ENCODE peak calls at places on chromosome 2, in seven cellular contexts. N is H9, U is IMR-90, E is neuronal stem cell, X is mesendoderm, D is H1, I is mesenchymal stem cell. L is an unnamed sample.

GRCh38 chr2:239459581-239459980 is 58.8 kb upstream of the HDAC4 start:
- DNase-seq in N (peak; percentile 16), U (no peak), E (no peak), X (no peak), D (peak; percentile 11), I (no peak), L (no peak)

GRCh38 chr2:47599171-47599570 is 183.8 kb upstream of the MSH6 start:
- DNase-seq in N (no peak), U (no peak), E (no peak), X (no peak), D (no peak), I (no peak), L (no peak)

GRCh38 chr2:25481381-25482310 is 139.9 kb upstream of the DNMT3A start:
- DNase-seq in N (no peak), U (peak; percentile 56), E (no peak), X (no peak), D (no peak), I (peak; percentile 39), L (peak; percentile 90)

GRCh38 chr2:10575566-10576300 is 114.0 kb downstream of the NOL10 start:
- DNase-seq in N (no peak), U (peak; percentile 95), E (no peak), X (no peak), D (no peak), I (peak; percentile 67), L (no peak)

GRCh38 chr2:181989099-181989498 is 3.4 kb downstream of the PPP1R1C start:
- DNase-seq in N (no peak), U (no peak), E (no peak), X (no peak), D (no peak), I (no peak), L (no peak)

GRCh38 chr2:199309411-199309810 is 148.3 kb downstream of the SATB2 start:
- DNase-seq in N (no peak), U (no peak), E (no peak), X (no peak), D (no peak), I (no peak), L (no peak)

GRCh38 chr2:37506407-37507068 is 162.1 kb downstream of the QPCT start:
- DNase-seq in N (no peak), U (peak; percentile 43), E (no peak), X (peak; percentile 14), D (no peak), I (peak; percentile 86), L (no peak)

GRCh38 chr2:71669628-71670429 is 216.5 kb downstream of the DYSF start:
- DNase-seq in N (peak; percentile 11), U (no peak), E (no peak), X (no peak), D (no peak), I (no peak), L (no peak)

GRCh38 chr2:185385157-185385556 is 353.4 kb upstream of the FSIP2 start:
- DNase-seq in N (no peak), U (no peak), E (no peak), X (no peak), D (no peak), I (peak; percentile 54), L (no peak)

GRCh38 chr2:239165206-239165831 is 235.5 kb downstream of the HDAC4 start:
- DNase-seq in N (no peak), U (no peak), E (no peak), X (no peak), D (no peak), I (no peak), L (no peak)

GRCh38 chr2:151560289-151560688 is 150.6 kb downstream of the RIF1 start:
- DNase-seq in N (no peak), U (peak; percentile 33), E (no peak), X (no peak), D (no peak), I (peak; percentile 85), L (peak; percentile 29)

GRCh38 chr2:72278046-72278445 is 130.4 kb upstream of the CYP26B1 start:
- DNase-seq in N (no peak), U (peak; percentile 79), E (no peak), X (peak; percentile 9), D (no peak), I (peak; percentile 59), L (peak; percentile 5)

GRCh38 chr2:106117882-106118684 is 76.0 kb downstream of the UXS1 start:
- DNase-seq in N (no peak), U (no peak), E (no peak), X (no peak), D (no peak), I (no peak), L (peak; percentile 10)

GRCh38 chr2:127347734-127348392 is 39.9 kb downstream of the MAP3K2 start:
- DNase-seq in N (no peak), U (no peak), E (no peak), X (no peak), D (no peak), I (no peak), L (no peak)

GRCh38 chr2:42931818-42932195 is 139.4 kb upstream of the HAAO start:
- DNase-seq in N (no peak), U (peak; percentile 28), E (no peak), X (peak; percentile 76), D (no peak), I (no peak), L (peak; percentile 20)

GRCh38 chr2:189125195-189125594 is 54.4 kb downstream of the COL5A2 start:
- DNase-seq in N (no peak), U (no peak), E (no peak), X (no peak), D (no peak), I (no peak), L (no peak)

GRCh38 chr2:106890611-106891010 is 4.6 kb upstream of the ST6GAL2 start:
- DNase-seq in N (no peak), U (no peak), E (no peak), X (no peak), D (no peak), I (no peak), L (no peak)

GRCh38 chr2:67824196-67824595 is 238.6 kb downstream of the C1D start:
- DNase-seq in N (no peak), U (peak; percentile 82), E (no peak), X (no peak), D (no peak), I (peak; percentile 11), L (peak; percentile 47)

GRCh38 chr2:227163998-227164744 is at the start of the genes COL4A3 and COL4A4:
- DNase-seq in N (peak; percentile 47), U (no peak), E (peak; percentile 31), X (peak; percentile 29), D (peak; percentile 66), I (no peak), L (peak; percentile 18)

DNA sequence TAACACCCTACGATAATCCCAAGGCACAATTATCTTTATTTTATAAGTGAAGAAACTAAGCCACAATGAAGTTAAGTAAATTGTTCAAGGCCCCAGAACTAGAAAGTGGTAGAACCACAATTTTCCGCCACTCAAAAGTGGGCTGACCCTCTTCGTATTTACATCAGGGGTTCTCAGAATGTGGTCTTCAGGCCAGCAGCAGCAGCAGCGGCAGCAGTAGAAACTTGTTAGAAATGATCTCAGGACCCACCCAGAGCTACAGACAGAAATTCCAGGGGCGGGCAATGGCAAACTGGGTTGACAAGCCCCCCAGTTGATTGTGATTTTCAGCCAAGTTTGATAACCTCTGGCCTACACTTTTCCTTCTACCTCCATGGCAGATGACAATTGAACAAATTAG is 62.8 kb downstream of the LBH start:
- DNase-seq in N (no peak), U (no peak), E (no peak), X (no peak), D (no peak), I (no peak), L (no peak)
- H4K8ac ChIP-seq in N (no peak overlapping the region), U (peak overlapping the region; percentile 94), E (no peak overlapping the region), X (no peak overlapping the region), D (no peak overlapping the region), I (no peak overlapping the region), L (no peak overlapping the region)

DNA sequence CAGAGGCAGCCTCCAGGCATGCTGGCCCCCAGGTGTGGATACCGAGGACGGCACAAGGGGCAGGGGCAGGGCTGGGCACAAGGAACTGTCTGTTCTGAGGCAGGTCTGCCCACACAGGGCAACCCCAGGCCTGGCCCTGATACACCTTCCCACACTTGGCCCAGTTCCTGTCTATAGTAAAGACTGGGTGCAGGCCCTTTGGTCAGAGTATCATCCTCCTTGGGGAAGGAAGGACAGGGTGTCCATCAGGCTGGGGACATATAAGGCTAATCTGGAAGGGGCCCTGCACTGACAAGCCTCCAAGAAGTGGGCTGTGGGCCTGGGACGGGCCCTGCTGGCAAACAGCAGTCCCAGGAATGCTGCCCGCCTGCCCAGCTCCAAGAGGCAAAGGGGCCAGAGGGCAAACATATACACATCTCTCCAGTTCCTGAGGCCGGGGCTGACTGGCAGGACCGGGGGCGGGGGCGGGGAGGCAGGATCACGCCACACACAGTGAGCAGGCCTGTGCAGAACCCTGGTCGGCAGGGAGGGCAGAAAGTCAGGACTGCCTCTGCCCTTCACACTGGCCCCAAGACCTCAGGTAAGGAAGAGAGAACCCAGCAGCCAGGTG is 18.9 kb downstream of the SDC1 start:
- DNase-seq in N (no peak), U (no peak), E (no peak), X (no peak), D (no peak), I (no peak), L (no peak)
- H3K4ac ChIP-seq in N (no peak overlapping the region), U (no peak overlapping the region), E (no peak overlapping the region), X (no peak overlapping the region), D (no peak overlapping the region), I (no peak overlapping the region), L (no peak overlapping the region)

GRCh38 chr2:180003566-180003965 is 3.5 kb downstream of the CWC22 start:
- DNase-seq in N (no peak), U (no peak), E (no peak), X (peak; percentile 2), D (no peak), I (no peak), L (peak; percentile 1)
- H2BK120ac ChIP-seq in N (no peak overlapping the region), U (no peak overlapping the region), E (no peak overlapping the region), X (no peak overlapping the region), D (no peak overlapping the region), I (no peak overlapping the region), L (no peak overlapping the region)

GRCh38 chr2:20879221-20879620 is 56.3 kb upstream of the LDAH start:
- DNase-seq in N (no peak), U (no peak), E (no peak), X (no peak), D (no peak), I (no peak), L (no peak)

GRCh38 chr2:20882466-20883170 is 59.7 kb upstream of the LDAH start:
- DNase-seq in N (no peak), U (no peak), E (no peak), X (no peak), D (no peak), I (no peak), L (no peak)

GRCh38 chr2:20880221-20880771 is 57.4 kb upstream of the LDAH start:
- DNase-seq in N (peak; percentile 52), U (no peak), E (no peak), X (no peak), D (no peak), I (no peak), L (no peak)

GRCh38 chr2:20884829-20885228 is 61.9 kb upstream of the LDAH start:
- DNase-seq in N (no peak), U (no peak), E (no peak), X (no peak), D (no peak), I (no peak), L (no peak)
- H4K8ac ChIP-seq in N (no peak overlapping the region), U (no peak overlapping the region), E (no peak overlapping the region), X (no peak overlapping the region), D (no peak overlapping the region), I (no peak overlapping the region), L (no peak overlapping the region)

L was measured in trophoblast cell.